ENCODE peak calls at places on chromosomes 6 and 20, in eight cellular contexts. One of them, this sample, is unnamed.

GRCh38 chr20:62022575-62023139 is 43.0 kb downstream of the TAF4 start:
- DNase-seq in adrenal gland: no peak
- DNase-seq in GM10248: no peak
- DNase-seq in GM23338: no peak
- DNase-seq in T-helper 17 cell: no peak
- DNase-seq in left lung: peak
- DNase-seq in G401: no peak
- DNase-seq in GM23248: no peak
- DNase-seq in this sample: no peak

GRCh38 chr6:72622094-72622540 is 253 bp downstream of the KCNQ5 start:
- DNase-seq in GM23248: peak
- DNase-seq in T-helper 17 cell: no peak
- DNase-seq in adrenal gland: no peak
- DNase-seq in left lung: peak
- DNase-seq in G401: no peak
- DNase-seq in GM23338: peak
- DNase-seq in GM10248: peak
- DNase-seq in this sample: no peak

GRCh38 chr6:33252758-33253157 is 18.9 kb downstream of the VPS52 start:
- DNase-seq in G401: no peak
- DNase-seq in GM23248: peak
- DNase-seq in T-helper 17 cell: no peak
- DNase-seq in adrenal gland: no peak
- DNase-seq in left lung: no peak
- DNase-seq in GM23338: no peak
- DNase-seq in GM10248: no peak
- DNase-seq in this sample: no peak

GRCh38 chr6:87700729-87701675 is 1.0 kb downstream of the AKIRIN2 start:
- DNase-seq in adrenal gland: peak
- DNase-seq in GM23248: peak
- DNase-seq in G401: peak
- DNase-seq in GM10248: peak
- DNase-seq in GM23338: peak
- DNase-seq in left lung: peak
- DNase-seq in T-helper 17 cell: peak
- DNase-seq in this sample: peak

GRCh38 chr6:45586216-45587171 is 208.8 kb upstream of the SUPT3H start:
- DNase-seq in GM10248: no peak
- DNase-seq in adrenal gland: no peak
- DNase-seq in G401: no peak
- DNase-seq in GM23248: no peak
- DNase-seq in left lung: no peak
- DNase-seq in GM23338: no peak
- DNase-seq in T-helper 17 cell: peak
- DNase-seq in this sample: no peak

GRCh38 chr20:20793570-20793969 is 81.1 kb upstream of the RALGAPA2 start:
- DNase-seq in GM23248: no peak
- DNase-seq in left lung: no peak
- DNase-seq in GM10248: no peak
- DNase-seq in adrenal gland: no peak
- DNase-seq in T-helper 17 cell: no peak
- DNase-seq in GM23338: no peak
- DNase-seq in G401: no peak
- DNase-seq in this sample: no peak

GRCh38 chr6:43812850-43813584 is 43.0 kb downstream of the VEGFA start:
- DNase-seq in left lung: no peak
- DNase-seq in G401: no peak
- DNase-seq in adrenal gland: no peak
- DNase-seq in GM10248: peak
- DNase-seq in T-helper 17 cell: no peak
- DNase-seq in GM23338: no peak
- DNase-seq in GM23248: no peak
- DNase-seq in this sample: no peak

GRCh38 chr6:48098923-48099322 is 12.1 kb downstream of the PTCHD4 start:
- DNase-seq in G401: peak
- DNase-seq in GM23338: no peak
- DNase-seq in GM10248: no peak
- DNase-seq in GM23248: peak
- DNase-seq in T-helper 17 cell: no peak
- DNase-seq in adrenal gland: peak
- DNase-seq in left lung: peak
- DNase-seq in this sample: no peak

GRCh38 chr6:78598966-78599365 is 268.4 kb upstream of the IRAK1BP1 start:
- DNase-seq in left lung: no peak
- DNase-seq in adrenal gland: no peak
- DNase-seq in G401: no peak
- DNase-seq in GM23338: no peak
- DNase-seq in GM23248: peak
- DNase-seq in T-helper 17 cell: no peak
- DNase-seq in GM10248: no peak
- DNase-seq in this sample: no peak

GRCh38 chr20:23362392-23363256 is 642 bp downstream of the GZF1 start:
- DNase-seq in T-helper 17 cell: no peak
- DNase-seq in GM10248: no peak
- DNase-seq in adrenal gland: peak
- DNase-seq in G401: peak
- DNase-seq in left lung: no peak
- DNase-seq in GM23338: peak
- DNase-seq in GM23248: peak
- DNase-seq in this sample: no peak

GRCh38 chr20:472889-473292 is 10.6 kb upstream of the TBC1D20 start:
- DNase-seq in GM23248: no peak
- DNase-seq in adrenal gland: no peak
- DNase-seq in left lung: no peak
- DNase-seq in GM23338: no peak
- DNase-seq in T-helper 17 cell: no peak
- DNase-seq in G401: no peak
- DNase-seq in GM10248: no peak
- DNase-seq in this sample: no peak

GRCh38 chr20:34516874-34517542 is 786 bp downstream of the DYNLRB1 start:
- DNase-seq in GM23338: peak
- DNase-seq in T-helper 17 cell: peak
- DNase-seq in GM10248: peak
- DNase-seq in GM23248: peak
- DNase-seq in G401: no peak
- DNase-seq in left lung: no peak
- DNase-seq in adrenal gland: no peak
- DNase-seq in this sample: no peak

GRCh38 chr20:50682065-50682464 is 9.3 kb downstream of the RIPOR3 start:
- DNase-seq in G401: no peak
- DNase-seq in T-helper 17 cell: no peak
- DNase-seq in GM23338: no peak
- DNase-seq in GM10248: no peak
- DNase-seq in left lung: no peak
- DNase-seq in adrenal gland: no peak
- DNase-seq in GM23248: no peak
- DNase-seq in this sample: no peak

GRCh38 chr6:108561742-108562502 is 1.2 kb downstream of the FOXO3 start:
- DNase-seq in G401: peak
- DNase-seq in left lung: peak
- DNase-seq in GM23248: peak
- DNase-seq in GM23338: peak
- DNase-seq in adrenal gland: peak
- DNase-seq in GM10248: no peak
- DNase-seq in T-helper 17 cell: no peak
- DNase-seq in this sample: no peak

GRCh38 chr6:33984466-33985332 is 161.2 kb downstream of the GRM4 start:
- DNase-seq in GM10248: no peak
- DNase-seq in T-helper 17 cell: no peak
- DNase-seq in G401: no peak
- DNase-seq in left lung: no peak
- DNase-seq in GM23248: no peak
- DNase-seq in adrenal gland: no peak
- DNase-seq in GM23338: no peak
- DNase-seq in this sample: no peak

GRCh38 chr6:46963039-46963438 is 41.3 kb upstream of the ADGRF5 start:
- DNase-seq in GM10248: no peak
- DNase-seq in T-helper 17 cell: no peak
- DNase-seq in G401: no peak
- DNase-seq in GM23338: no peak
- DNase-seq in GM23248: no peak
- DNase-seq in left lung: no peak
- DNase-seq in adrenal gland: no peak
- DNase-seq in this sample: no peak

GRCh38 chr20:32727663-32728062 is 15.6 kb downstream of the COMMD7 start:
- DNase-seq in adrenal gland: no peak
- DNase-seq in GM23248: peak
- DNase-seq in GM23338: no peak
- DNase-seq in GM10248: no peak
- DNase-seq in G401: peak
- DNase-seq in T-helper 17 cell: no peak
- DNase-seq in left lung: no peak
- DNase-seq in this sample: no peak

GRCh38 chr20:32385541-32385940 is 27.4 kb downstream of the ASXL1 start:
- DNase-seq in GM23248: peak
- DNase-seq in left lung: no peak
- DNase-seq in GM10248: no peak
- DNase-seq in adrenal gland: no peak
- DNase-seq in G401: no peak
- DNase-seq in T-helper 17 cell: no peak
- DNase-seq in GM23338: no peak
- DNase-seq in this sample: no peak

GRCh38 chr20:34524426-34524825 is 8.2 kb downstream of the DYNLRB1 start:
- DNase-seq in GM23248: no peak
- DNase-seq in T-helper 17 cell: no peak
- DNase-seq in GM23338: no peak
- DNase-seq in GM10248: no peak
- DNase-seq in adrenal gland: no peak
- DNase-seq in left lung: no peak
- DNase-seq in G401: no peak
- DNase-seq in this sample: no peak

This sample was measured in GM19239.